ENCODE peak calls at places on chromosomes 4 and X, in four cellular contexts. M is heart right ventricle, P is astrocyte, R is tibial artery. Q is an unnamed sample.

GRCh38 chrX:150361777-150362351 is 1.3 kb upstream of the MAMLD1 start:
- DNase-seq in M (peak; percentile 9), P (peak; percentile 25), R (no peak), Q (no peak)

GRCh38 chr4:931194-931959 is 739 bp downstream of the GAK start:
- DNase-seq in M (no peak), P (peak; percentile 25), R (no peak), Q (no peak)

GRCh38 chr4:1823545-1823932 is 30.4 kb downstream of the FGFR3 start:
- DNase-seq in M (no peak), P (no peak), R (no peak), Q (no peak)

GRCh38 chr4:174435981-174436776 is 86.1 kb downstream of the HPGD start:
- DNase-seq in M (no peak), P (no peak), R (no peak), Q (no peak)

GRCh38 chr4:53113433-53114215 is 251.5 kb downstream of the RASL11B start:
- DNase-seq in M (no peak), P (peak; percentile 12), R (no peak), Q (no peak)

GRCh38 chr4:169044723-169045447 is 34.8 kb upstream of the CBR4 start:
- DNase-seq in M (no peak), P (no peak), R (no peak), Q (no peak)

GRCh38 chrX:134718329-134719317 is 60.4 kb upstream of the PLAC1 start:
- DNase-seq in M (peak; percentile 15), P (peak; percentile 94), R (peak; percentile 42), Q (no peak)

GRCh38 chr4:15848191-15848842 is 70.2 kb downstream of the CD38 start:
- DNase-seq in M (no peak), P (peak; percentile 11), R (no peak), Q (no peak)

GRCh38 chrX:90012395-90012794 is 90.7 kb downstream of the TGIF2LX start:
- DNase-seq in M (no peak), P (no peak), R (no peak), Q (no peak)

GRCh38 chrX:48306175-48306574 is 50.3 kb downstream of the SSX3 start:
- DNase-seq in M (no peak), P (no peak), R (no peak), Q (no peak)

GRCh38 chr4:13567125-13567524 is 22.8 kb upstream of the NKX3-2 start:
- DNase-seq in M (no peak), P (no peak), R (no peak), Q (no peak)

DNA sequence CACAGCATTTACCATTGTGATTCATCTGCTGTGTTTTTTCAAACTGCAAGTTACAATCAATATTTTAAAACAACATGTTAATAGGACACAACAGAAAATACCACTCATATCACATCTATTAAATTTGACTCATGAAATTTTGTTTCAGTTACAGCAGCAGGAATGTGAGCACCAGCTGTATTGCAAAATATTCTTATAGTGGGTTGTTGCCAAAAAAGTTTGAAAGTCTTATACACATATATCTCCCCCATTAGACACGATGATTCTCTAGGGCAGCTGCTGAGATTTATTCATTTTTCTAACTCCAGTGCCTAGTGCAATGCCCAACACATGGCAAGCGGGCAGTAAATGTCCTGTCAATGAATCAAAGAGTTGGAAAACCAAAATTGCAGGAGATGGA is 26.6 kb upstream of the NKX3-2 start:
- DNase-seq in M (no peak), P (no peak), R (no peak), Q (no peak)
- H3K36me3 ChIP-seq in M (peaks cover 60% of the 10 kb centered on the region), P (peaks cover 35% of the 10 kb centered on the region), R (peaks cover 97% of the 10 kb centered on the region), Q (no peaks in the 10 kb centered on the region)

GRCh38 chrX:2732649-2733048 is 19.2 kb upstream of the XG start:
- DNase-seq in M (no peak), P (no peak), R (no peak), Q (no peak)

GRCh38 chrX:2732076-2732475 is 19.8 kb upstream of the XG start:
- DNase-seq in M (no peak), P (no peak), R (no peak), Q (no peak)

DNA sequence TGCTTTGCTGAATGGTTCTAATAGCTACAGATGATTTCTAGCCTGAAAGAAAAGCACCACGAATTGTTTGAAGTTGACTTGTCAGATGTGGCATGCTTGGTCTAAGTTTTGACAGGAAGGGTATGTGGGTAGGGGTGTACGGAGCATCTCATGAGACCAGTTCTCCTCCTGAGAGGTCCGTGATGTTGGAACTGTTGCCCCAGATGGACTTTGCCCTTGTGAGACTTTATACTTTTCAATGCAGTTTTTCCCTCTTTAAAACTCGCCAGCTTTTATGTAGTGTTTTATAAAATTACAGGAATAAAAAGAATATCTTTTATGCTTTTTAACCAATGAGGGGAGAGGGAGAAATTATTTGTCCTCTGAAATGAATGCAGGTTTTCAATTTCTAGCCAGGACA is 16.6 kb upstream of the XG start:
- DNase-seq in M (no peak), P (no peak), R (no peak), Q (no peak)
- H3K27ac ChIP-seq in M (no peak overlapping the region), P (no peak overlapping the region), R (no peak overlapping the region), Q (no peak overlapping the region)

GRCh38 chr4:82718067-82718935 is 80.3 kb downstream of the SCD5 start:
- DNase-seq in M (no peak), P (peak; percentile 32), R (peak; percentile 79), Q (peak; percentile 50)

GRCh38 chr4:82715731-82716617 is 82.6 kb downstream of the SCD5 start:
- DNase-seq in M (no peak), P (peak; percentile 49), R (no peak), Q (no peak)

GRCh38 chr4:82726601-82727000 is 72.0 kb downstream of the SCD5 start:
- DNase-seq in M (no peak), P (no peak), R (no peak), Q (no peak)

GRCh38 chr4:82721819-82722423 is 76.7 kb downstream of the SCD5 start:
- DNase-seq in M (peak; percentile 27), P (peak; percentile 17), R (no peak), Q (no peak)
- TF ChIP-seq CTCF in M (peak; percentile 76), P (peak; percentile 25), R (no peak), Q (no peak)

DNA sequence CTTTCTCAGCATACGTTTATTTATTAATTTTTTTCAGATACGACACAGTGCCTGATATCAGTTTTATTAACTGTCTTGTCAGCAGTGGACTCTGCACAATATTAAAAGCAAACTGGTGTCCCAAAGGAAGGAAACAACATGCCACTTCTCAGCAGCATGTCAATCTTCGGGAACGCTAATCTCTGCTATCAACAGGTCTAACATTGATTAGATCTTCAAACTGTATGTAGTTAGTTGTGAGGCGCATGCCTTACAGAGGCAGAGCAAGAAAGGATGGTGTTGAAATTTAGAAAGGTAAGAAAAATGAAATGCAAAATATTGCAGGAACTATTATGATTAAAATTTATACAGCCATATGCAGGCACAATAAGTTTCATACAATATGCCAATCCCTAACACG is 233.7 kb upstream of the NDST3 start:
- DNase-seq in M (no peak), P (no peak), R (no peak), Q (no peak)
- H3K36me3 ChIP-seq in M (no peaks in the 10 kb centered on the region), P (no peaks in the 10 kb centered on the region), R (no peaks in the 10 kb centered on the region), Q (no peaks in the 10 kb centered on the region)

DNA sequence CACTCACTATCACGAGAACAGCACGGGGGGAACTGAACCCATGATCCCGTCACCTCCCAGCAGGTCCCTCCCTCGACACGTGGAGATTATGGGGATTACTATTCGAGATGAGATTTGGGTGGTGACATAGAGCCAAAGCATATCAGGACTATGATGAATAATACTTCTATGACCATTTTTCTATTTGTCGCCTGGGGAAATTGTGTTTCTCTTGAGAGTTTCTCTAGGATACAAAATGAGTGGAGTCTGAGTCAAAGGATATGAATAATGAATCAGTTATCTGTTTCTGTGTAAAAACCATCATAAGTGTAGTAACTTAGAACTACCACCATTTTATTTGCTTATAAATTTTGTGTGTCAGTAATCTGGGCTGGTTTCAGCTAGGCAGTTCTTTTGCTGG is 533.0 kb upstream of the ARX start:
- DNase-seq in M (no peak), P (no peak), R (no peak), Q (no peak)
- H3K27ac ChIP-seq in M (no peak overlapping the region), P (no peak overlapping the region), R (no peak overlapping the region), Q (no peak overlapping the region)

DNA sequence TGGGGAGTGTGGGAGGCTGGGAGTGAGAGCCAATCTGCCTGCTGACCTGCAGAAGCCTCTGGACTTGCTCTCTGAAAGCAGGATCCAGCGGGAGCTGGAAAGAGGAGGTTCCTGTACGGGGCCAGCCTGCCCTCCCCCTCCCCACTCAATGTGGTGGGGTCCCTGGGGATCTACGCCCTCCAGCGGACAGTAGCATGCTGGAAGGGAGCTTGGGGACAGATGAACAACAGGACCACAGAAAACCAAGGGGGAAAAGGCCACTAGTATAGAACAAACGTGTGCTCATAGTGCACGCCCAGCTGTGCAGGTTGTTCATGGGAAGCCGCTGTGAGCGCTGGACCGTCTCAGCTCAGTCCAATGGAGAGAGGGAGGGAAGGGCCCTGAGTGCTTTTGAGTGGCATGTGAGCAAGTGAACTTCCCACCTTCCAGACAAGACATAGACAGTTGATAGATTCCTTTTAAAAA is 15.8 kb downstream of the HMX1 start:
- DNase-seq in M (no peak), P (no peak), R (no peak), Q (no peak)
- TF ChIP-seq CTCF in M (no peak), P (no peak), R (no peak), Q (no peak)

GRCh38 chrX:154313147-154313546 is 17.6 kb downstream of the TKTL1 start:
- DNase-seq in M (no peak), P (no peak), R (no peak), Q (no peak)
- H3K36me3 ChIP-seq in M (no peaks in the 10 kb centered on the region), P (no peaks in the 10 kb centered on the region), R (no peaks in the 10 kb centered on the region), Q (no peaks in the 10 kb centered on the region)

GRCh38 chr4:73431813-73432168 is 4.2 kb upstream of the AFP start:
- DNase-seq in M (no peak), P (no peak), R (no peak), Q (no peak)

GRCh38 chr4:73430188-73430587 is 5.8 kb upstream of the AFP start:
- DNase-seq in M (no peak), P (no peak), R (no peak), Q (no peak)

GRCh38 chr4:73434311-73434710 is 1.7 kb upstream of the AFP start:
- DNase-seq in M (no peak), P (no peak), R (no peak), Q (no peak)

GRCh38 chr4:73433140-73433539 is 2.9 kb upstream of the AFP start:
- DNase-seq in M (no peak), P (no peak), R (no peak), Q (no peak)

GRCh38 chr4:73432169-73433000 is 3.6 kb upstream of the AFP start:
- DNase-seq in M (no peak), P (no peak), R (no peak), Q (no peak)
- H3K27ac ChIP-seq in M (no peak overlapping the region), P (no peak overlapping the region), R (no peak overlapping the region), Q (no peak overlapping the region)